ENCODE peak calls at places on chromosomes 7 and 10, in seven cellular contexts. X is GF-D8, J is transverse colon, H is HEK293T, B is IMR-90, F is mammary epithelial cell, G is testis. A is an unnamed sample.

GRCh38 chr7:92698237-92698841 is 108.1 kb upstream of the FAM133B start:
- DNase-seq in J (peak), X (no peak), H (peak), B (peak), F (peak), G (peak), A (peak)

GRCh38 chr10:70669732-70670317 is 2.5 kb upstream of the ADAMTS14 start:
- DNase-seq in G (no peak), X (no peak), F (no peak), H (no peak), J (no peak), B (no peak), A (no peak)

GRCh38 chr7:123867220-123867619 is 22.3 kb downstream of the HYAL4 start:
- DNase-seq in X (no peak), F (no peak), J (no peak), H (no peak), G (no peak), B (peak), A (peak)

GRCh38 chr7:82049442-82049841 is 279.6 kb upstream of the HGF start:
- DNase-seq in F (no peak), G (no peak), X (no peak), B (peak), H (peak), J (no peak), A (peak)

GRCh38 chr10:88986549-88987242 is 3.9 kb upstream of the FAS start:
- DNase-seq in G (peak), F (peak), X (no peak), B (peak), H (peak), J (no peak), A (peak)

GRCh38 chr10:51321968-51322367 is 247.7 kb downstream of the PRKG1 start:
- DNase-seq in G (no peak), F (no peak), X (no peak), B (peak), J (no peak), H (no peak), A (peak)

GRCh38 chr10:71621783-71622526 is 97.6 kb downstream of the C10orf105 start:
- DNase-seq in B (peak), G (peak), X (no peak), H (no peak), J (no peak), F (peak), A (peak)

GRCh38 chr10:74032900-74033655 is 35.2 kb downstream of the VCL start:
- DNase-seq in G (no peak), J (no peak), X (no peak), B (no peak), F (peak), H (no peak), A (no peak)

GRCh38 chr10:43846968-43847367 is 198.3 kb upstream of the ZNF32 start:
- DNase-seq in B (no peak), J (no peak), X (no peak), G (no peak), F (no peak), H (no peak), A (no peak)

GRCh38 chr10:119669975-119670640 is 18.9 kb downstream of the BAG3 start:
- DNase-seq in B (no peak), J (no peak), H (no peak), X (no peak), F (no peak), G (no peak), A (no peak)

GRCh38 chr7:26307226-26307625 is 15.6 kb downstream of the SNX10 start:
- DNase-seq in G (no peak), J (peak), F (peak), B (peak), H (no peak), X (peak), A (peak)

GRCh38 chr7:81776972-81777371 is 7.1 kb upstream of the HGF start:
- DNase-seq in G (no peak), X (no peak), J (no peak), H (peak), B (no peak), F (no peak), A (no peak)

GRCh38 chr10:114304566-114305421 is 65.7 kb downstream of the VWA2 start:
- DNase-seq in B (no peak), H (peak), G (peak), F (no peak), J (peak), X (no peak), A (no peak)

GRCh38 chr10:103281753-103282152 is 4.8 kb downstream of the INA start:
- DNase-seq in F (no peak), G (peak), H (peak), X (no peak), B (peak), J (no peak), A (no peak)

GRCh38 chr10:74542077-74542476 is 284.3 kb upstream of the KAT6B start:
- DNase-seq in G (no peak), F (peak), H (no peak), X (no peak), J (peak), B (peak), A (peak)

GRCh38 chr7:17690030-17690429 is 250.3 kb downstream of the SNX13 start:
- DNase-seq in X (peak), B (peak), J (no peak), G (no peak), H (no peak), F (peak), A (peak)

GRCh38 chr7:96179341-96179740 is 142.6 kb downstream of the SLC25A13 start:
- DNase-seq in G (no peak), J (no peak), F (peak), H (no peak), X (no peak), B (peak), A (no peak)

GRCh38 chr7:48421357-48421756 is 250.1 kb downstream of the ABCA13 start:
- DNase-seq in G (no peak), F (peak), B (peak), X (no peak), J (no peak), H (no peak), A (peak)

GRCh38 chr10:73790886-73791625 is 5.7 kb downstream of the ZSWIM8 start:
- DNase-seq in G (no peak), X (no peak), J (no peak), F (no peak), B (no peak), H (no peak), A (no peak)

A was measured in mesenchymal stem cell.